ENCODE peak calls at places on chromosomes 11 and 22, in nine cellular contexts. S is GM12891, O is stromal cell of bone marrow, H is ELR, I is fibroblast of the aortic adventitia, L is EL, F is AG10803, P is HFFc6, C is head of caudate nucleus. K is an unnamed sample.

GRCh38 chr11:62796281-62796680 is 4.5 kb upstream of the TMEM223 start:
- DNase-seq in S (no peak), F (no peak), C (no peak), H (no peak), O (no peak), L (no peak), P (no peak), I (no peak), K (no peak)

GRCh38 chr22:40235418-40235817 is 57.7 kb downstream of the TNRC6B start:
- DNase-seq in F (peak), I (no peak), H (no peak), C (no peak), L (no peak), O (no peak), S (no peak), P (no peak), K (no peak)

GRCh38 chr11:74487875-74488274 is 5.6 kb downstream of the LIPT2 start:
- DNase-seq in I (no peak), P (no peak), O (no peak), C (no peak), L (peak), S (no peak), H (peak), F (no peak), K (no peak)

GRCh38 chr11:76735218-76735480 is 48.0 kb upstream of the TSKU start:
- DNase-seq in P (no peak), I (no peak), F (no peak), C (no peak), H (no peak), O (no peak), S (no peak), L (no peak), K (no peak)

GRCh38 chr11:27255447-27255828 is 107.6 kb downstream of the CCDC34 start:
- DNase-seq in C (no peak), H (no peak), O (peak), F (peak), L (peak), P (peak), S (no peak), I (peak), K (peak)

GRCh38 chr11:70614034-70614681 is 215.8 kb downstream of the CTTN start:
- DNase-seq in O (no peak), C (no peak), P (no peak), F (no peak), L (no peak), H (no peak), S (no peak), I (no peak), K (no peak)

GRCh38 chr22:20787223-20787622 is 13.3 kb downstream of the SERPIND1 start:
- DNase-seq in S (no peak), O (no peak), C (no peak), I (no peak), P (no peak), H (no peak), F (no peak), L (no peak), K (no peak)

GRCh38 chr11:45788887-45789286 is 16.1 kb upstream of the SLC35C1 start:
- DNase-seq in H (no peak), L (no peak), P (no peak), O (no peak), S (no peak), I (no peak), C (no peak), F (no peak), K (no peak)

GRCh38 chr11:106463154-106463553 is 385.7 kb downstream of the AASDHPPT start:
- DNase-seq in L (no peak), C (no peak), I (no peak), O (no peak), P (no peak), F (no peak), S (no peak), H (no peak), K (no peak)

GRCh38 chr11:44623321-44623715 is 57.9 kb downstream of the CD82 start:
- DNase-seq in F (no peak), P (no peak), H (no peak), S (no peak), O (no peak), I (no peak), L (no peak), C (peak), K (no peak)

GRCh38 chr11:28951191-28951590 is 843.0 kb downstream of the METTL15 start:
- DNase-seq in C (no peak), H (no peak), F (no peak), L (no peak), P (no peak), I (no peak), S (no peak), O (no peak), K (no peak)

GRCh38 chr22:50622723-50623327 is 5.1 kb downstream of the ARSA start:
- DNase-seq in P (no peak), O (no peak), L (no peak), F (no peak), S (no peak), C (peak), H (no peak), I (no peak), K (no peak)

GRCh38 chr11:33828604-33829429 is 54.5 kb upstream of the FBXO3 start:
- DNase-seq in F (no peak), H (no peak), P (no peak), I (no peak), S (peak), O (no peak), L (no peak), C (no peak), K (no peak)

GRCh38 chr11:110903830-110904229 is 191.6 kb upstream of the ARHGAP20 start:
- DNase-seq in O (no peak), L (peak), F (no peak), H (no peak), C (no peak), S (no peak), I (no peak), P (peak), K (no peak)

GRCh38 chr11:64947202-64947814 is 11.6 kb upstream of the GPHA2 start:
- DNase-seq in H (peak), L (peak), I (no peak), C (no peak), S (no peak), O (no peak), F (no peak), P (peak), K (peak)

GRCh38 chr11:29628584-29628983 is 388.2 kb downstream of the KCNA4 start:
- DNase-seq in O (no peak), S (no peak), L (no peak), C (no peak), F (no peak), I (no peak), H (no peak), P (no peak), K (no peak)

GRCh38 chr11:117703209-117703608 is 93.8 kb downstream of the DSCAML1 start:
- DNase-seq in L (no peak), S (no peak), P (no peak), I (no peak), F (no peak), H (no peak), O (no peak), C (no peak), K (no peak)

GRCh38 chr11:64599698-64600211 is 8.7 kb downstream of the SLC22A12 start:
- DNase-seq in F (no peak), I (no peak), H (no peak), L (no peak), S (no peak), C (no peak), P (no peak), O (no peak), K (no peak)

GRCh38 chr11:76577921-76578654 is 92.5 kb downstream of the LRRC32 start:
- DNase-seq in L (no peak), F (no peak), O (no peak), S (no peak), P (no peak), C (no peak), H (no peak), I (no peak), K (no peak)

GRCh38 chr11:84498016-84498415 is 1129.1 kb downstream of the DLG2 start:
- DNase-seq in L (peak), H (no peak), C (peak), F (peak), S (no peak), P (no peak), I (peak), O (peak), K (peak)

GRCh38 chr11:1206391-1207271 is 16.2 kb upstream of the MUC5B start:
- DNase-seq in O (no peak), L (no peak), P (no peak), F (no peak), C (no peak), I (no peak), S (no peak), H (no peak), K (no peak)